ENCODE peak calls at places on chromosomes 2 and 18, in four cellular contexts. One of them, this sample, is unnamed.

GRCh38 chr2:120780402-120780801 is 44.7 kb downstream of the GLI2 start:
- DNase-seq in sigmoid colon: no peak
- DNase-seq in AG20443: no peak
- DNase-seq in psoas muscle: no peak
- DNase-seq in this sample: no peak

GRCh38 chr2:235661952-235662351 is 168.1 kb downstream of the AGAP1 start:
- DNase-seq in sigmoid colon: peak
- DNase-seq in AG20443: no peak
- DNase-seq in psoas muscle: no peak
- DNase-seq in this sample: no peak

GRCh38 chr2:143261986-143262784 is 133.0 kb downstream of the ARHGAP15 start:
- DNase-seq in sigmoid colon: no peak
- DNase-seq in AG20443: no peak
- DNase-seq in psoas muscle: no peak
- DNase-seq in this sample: no peak

GRCh38 chr2:25655316-25655715 is 18.1 kb downstream of the DTNB start:
- DNase-seq in sigmoid colon: no peak
- DNase-seq in AG20443: no peak
- DNase-seq in psoas muscle: no peak
- DNase-seq in this sample: no peak

GRCh38 chr2:178403671-178404379 is 47.1 kb downstream of the PRKRA start:
- DNase-seq in sigmoid colon: no peak
- DNase-seq in AG20443: peak
- DNase-seq in psoas muscle: no peak
- DNase-seq in this sample: no peak

GRCh38 chr2:120530781-120531180 is 184.8 kb downstream of the INHBB start:
- DNase-seq in sigmoid colon: no peak
- DNase-seq in AG20443: no peak
- DNase-seq in psoas muscle: no peak
- DNase-seq in this sample: no peak

GRCh38 chr18:12372406-12372805 is 4.6 kb downstream of the AFG3L2 start:
- DNase-seq in sigmoid colon: no peak
- DNase-seq in AG20443: no peak
- DNase-seq in psoas muscle: no peak
- DNase-seq in this sample: no peak

GRCh38 chr2:135473567-135473966 is 57.5 kb downstream of the ZRANB3 start:
- DNase-seq in sigmoid colon: no peak
- DNase-seq in AG20443: peak
- DNase-seq in psoas muscle: no peak
- DNase-seq in this sample: no peak

GRCh38 chr2:111046670-111047069 is 74.0 kb upstream of the BCL2L11 start:
- DNase-seq in sigmoid colon: no peak
- DNase-seq in AG20443: no peak
- DNase-seq in psoas muscle: no peak
- DNase-seq in this sample: no peak

GRCh38 chr2:238838786-238839327 is 9.0 kb upstream of the TWIST2 start:
- DNase-seq in sigmoid colon: no peak
- DNase-seq in AG20443: no peak
- DNase-seq in psoas muscle: no peak
- DNase-seq in this sample: no peak

GRCh38 chr2:10668402-10669012 is 21.3 kb downstream of the NOL10 start:
- DNase-seq in sigmoid colon: no peak
- DNase-seq in AG20443: no peak
- DNase-seq in psoas muscle: no peak
- DNase-seq in this sample: no peak

GRCh38 chr2:180012523-180012922 is 5.4 kb upstream of the CWC22 start:
- DNase-seq in sigmoid colon: no peak
- DNase-seq in AG20443: peak
- DNase-seq in psoas muscle: no peak
- DNase-seq in this sample: no peak

GRCh38 chr2:42809876-42810125 is 17.4 kb upstream of the HAAO start:
- DNase-seq in sigmoid colon: peak
- DNase-seq in AG20443: peak
- DNase-seq in psoas muscle: peak
- DNase-seq in this sample: peak

GRCh38 chr2:113010088-113010487 is 4.8 kb downstream of the IL36A start:
- DNase-seq in sigmoid colon: no peak
- DNase-seq in AG20443: peak
- DNase-seq in psoas muscle: no peak
- DNase-seq in this sample: no peak

GRCh38 chr2:186991766-186992417 is 142.9 kb upstream of the ZSWIM2 start:
- DNase-seq in sigmoid colon: no peak
- DNase-seq in AG20443: no peak
- DNase-seq in psoas muscle: no peak
- DNase-seq in this sample: no peak

GRCh38 chr2:152925540-152926448 is 207.4 kb downstream of the ARL6IP6 start:
- DNase-seq in sigmoid colon: peak
- DNase-seq in AG20443: peak
- DNase-seq in psoas muscle: peak
- DNase-seq in this sample: peak

GRCh38 chr2:27903649-27904544 is 13.4 kb downstream of the BABAM2 start:
- DNase-seq in sigmoid colon: no peak
- DNase-seq in AG20443: no peak
- DNase-seq in psoas muscle: no peak
- DNase-seq in this sample: no peak

GRCh38 chr2:232502513-232502900 is 14.9 kb upstream of the ECEL1 start:
- DNase-seq in sigmoid colon: no peak
- DNase-seq in AG20443: no peak
- DNase-seq in psoas muscle: no peak
- DNase-seq in this sample: no peak

GRCh38 chr2:160794926-160795325 is 301.3 kb upstream of the RBMS1 start:
- DNase-seq in sigmoid colon: no peak
- DNase-seq in AG20443: no peak
- DNase-seq in psoas muscle: no peak
- DNase-seq in this sample: no peak

GRCh38 chr2:175679728-175680127 is 322.3 kb downstream of the LNPK start:
- DNase-seq in sigmoid colon: no peak
- DNase-seq in AG20443: no peak
- DNase-seq in psoas muscle: no peak
- DNase-seq in this sample: no peak

GRCh38 chr2:43224571-43225092 is 1.8 kb downstream of the ZFP36L2 start:
- DNase-seq in sigmoid colon: peak
- DNase-seq in AG20443: no peak
- DNase-seq in psoas muscle: peak
- DNase-seq in this sample: no peak

GRCh38 chr2:3433339-3433699 is 53.8 kb downstream of the TRAPPC12 start:
- DNase-seq in sigmoid colon: no peak
- DNase-seq in AG20443: no peak
- DNase-seq in psoas muscle: no peak
- DNase-seq in this sample: no peak

GRCh38 chr2:134272831-134273230 is 19.0 kb downstream of the MGAT5 start:
- DNase-seq in sigmoid colon: no peak
- DNase-seq in AG20443: no peak
- DNase-seq in psoas muscle: no peak
- DNase-seq in this sample: no peak

GRCh38 chr18:3675446-3675845 is 225.5 kb downstream of the TGIF1 start:
- DNase-seq in sigmoid colon: no peak
- DNase-seq in AG20443: peak
- DNase-seq in psoas muscle: no peak
- DNase-seq in this sample: no peak

This sample was measured in ureter.